ENCODE peak calls at places on chromosomes 16 and 17, in five cellular contexts. One of them, this sample, is unnamed.

GRCh38 chr16:88736496-88736895 is 30.2 kb downstream of the CTU2 start:
- ATAC-seq in activated naive CD4-positive, alpha-beta T cell treated with anti-CD3 and anti-CD28 coated beads, Interleukin-2, amount 50 U/mL, for 72 hours: no peak
- ATAC-seq in CD4-positive, CD25-positive, alpha-beta regulatory T cell: no peak
- ATAC-seq in heart left ventricle: no peak
- ATAC-seq in PC-3: no peak
- ATAC-seq in this sample: no peak

GRCh38 chr17:32504166-32504990 is 17.6 kb downstream of the CDK5R1 start:
- ATAC-seq in heart left ventricle: peak
- ATAC-seq in activated naive CD4-positive, alpha-beta T cell treated with anti-CD3 and anti-CD28 coated beads, Interleukin-2, amount 50 U/mL, for 72 hours: peak
- ATAC-seq in PC-3: peak
- ATAC-seq in CD4-positive, CD25-positive, alpha-beta regulatory T cell: no peak
- ATAC-seq in this sample: no peak

GRCh38 chr16:68434654-68435210 is 13.6 kb downstream of the SMPD3 start:
- ATAC-seq in activated naive CD4-positive, alpha-beta T cell treated with anti-CD3 and anti-CD28 coated beads, Interleukin-2, amount 50 U/mL, for 72 hours: no peak
- ATAC-seq in PC-3: peak
- ATAC-seq in heart left ventricle: no peak
- ATAC-seq in CD4-positive, CD25-positive, alpha-beta regulatory T cell: no peak
- ATAC-seq in this sample: no peak

GRCh38 chr17:17805575-17805974 is 31.2 kb downstream of the SREBF1 start:
- ATAC-seq in activated naive CD4-positive, alpha-beta T cell treated with anti-CD3 and anti-CD28 coated beads, Interleukin-2, amount 50 U/mL, for 72 hours: no peak
- ATAC-seq in heart left ventricle: peak
- ATAC-seq in CD4-positive, CD25-positive, alpha-beta regulatory T cell: no peak
- ATAC-seq in PC-3: no peak
- ATAC-seq in this sample: no peak

GRCh38 chr17:64085650-64086005 is 44.3 kb downstream of the ERN1 start:
- ATAC-seq in CD4-positive, CD25-positive, alpha-beta regulatory T cell: no peak
- ATAC-seq in heart left ventricle: peak
- ATAC-seq in PC-3: no peak
- ATAC-seq in activated naive CD4-positive, alpha-beta T cell treated with anti-CD3 and anti-CD28 coated beads, Interleukin-2, amount 50 U/mL, for 72 hours: peak
- ATAC-seq in this sample: no peak

GRCh38 chr17:3910420-3911270 is 5.6 kb downstream of the P2RX1 start:
- ATAC-seq in PC-3: no peak
- ATAC-seq in heart left ventricle: no peak
- ATAC-seq in activated naive CD4-positive, alpha-beta T cell treated with anti-CD3 and anti-CD28 coated beads, Interleukin-2, amount 50 U/mL, for 72 hours: no peak
- ATAC-seq in CD4-positive, CD25-positive, alpha-beta regulatory T cell: no peak
- ATAC-seq in this sample: no peak

GRCh38 chr17:62648247-62648953 is 20.9 kb downstream of the MRC2 start:
- ATAC-seq in heart left ventricle: peak
- ATAC-seq in activated naive CD4-positive, alpha-beta T cell treated with anti-CD3 and anti-CD28 coated beads, Interleukin-2, amount 50 U/mL, for 72 hours: no peak
- ATAC-seq in CD4-positive, CD25-positive, alpha-beta regulatory T cell: no peak
- ATAC-seq in PC-3: no peak
- ATAC-seq in this sample: no peak

GRCh38 chr16:72925631-72925979 is 122.3 kb downstream of the ZFHX3 start:
- ATAC-seq in CD4-positive, CD25-positive, alpha-beta regulatory T cell: no peak
- ATAC-seq in activated naive CD4-positive, alpha-beta T cell treated with anti-CD3 and anti-CD28 coated beads, Interleukin-2, amount 50 U/mL, for 72 hours: no peak
- ATAC-seq in PC-3: no peak
- ATAC-seq in heart left ventricle: no peak
- ATAC-seq in this sample: no peak

GRCh38 chr17:83091257-83092141 is 12.1 kb downstream of the METRNL start:
- ATAC-seq in heart left ventricle: peak
- ATAC-seq in CD4-positive, CD25-positive, alpha-beta regulatory T cell: no peak
- ATAC-seq in PC-3: no peak
- ATAC-seq in activated naive CD4-positive, alpha-beta T cell treated with anti-CD3 and anti-CD28 coated beads, Interleukin-2, amount 50 U/mL, for 72 hours: no peak
- ATAC-seq in this sample: peak

GRCh38 chr17:50107790-50108414 is 12.8 kb downstream of the PDK2 start:
- ATAC-seq in PC-3: peak
- ATAC-seq in CD4-positive, CD25-positive, alpha-beta regulatory T cell: no peak
- ATAC-seq in heart left ventricle: no peak
- ATAC-seq in activated naive CD4-positive, alpha-beta T cell treated with anti-CD3 and anti-CD28 coated beads, Interleukin-2, amount 50 U/mL, for 72 hours: peak
- ATAC-seq in this sample: no peak

GRCh38 chr17:54102246-54102645 is 279.5 kb downstream of the KIF2B start:
- ATAC-seq in activated naive CD4-positive, alpha-beta T cell treated with anti-CD3 and anti-CD28 coated beads, Interleukin-2, amount 50 U/mL, for 72 hours: no peak
- ATAC-seq in heart left ventricle: no peak
- ATAC-seq in CD4-positive, CD25-positive, alpha-beta regulatory T cell: no peak
- ATAC-seq in PC-3: no peak
- ATAC-seq in this sample: no peak

GRCh38 chr16:86882586-86883280 is 304.4 kb downstream of the FOXL1 start:
- ATAC-seq in activated naive CD4-positive, alpha-beta T cell treated with anti-CD3 and anti-CD28 coated beads, Interleukin-2, amount 50 U/mL, for 72 hours: no peak
- ATAC-seq in CD4-positive, CD25-positive, alpha-beta regulatory T cell: no peak
- ATAC-seq in heart left ventricle: peak
- ATAC-seq in PC-3: peak
- ATAC-seq in this sample: no peak

GRCh38 chr16:90008708-90009145 is 10.5 kb downstream of the DBNDD1 start:
- ATAC-seq in heart left ventricle: no peak
- ATAC-seq in PC-3: no peak
- ATAC-seq in activated naive CD4-positive, alpha-beta T cell treated with anti-CD3 and anti-CD28 coated beads, Interleukin-2, amount 50 U/mL, for 72 hours: peak
- ATAC-seq in CD4-positive, CD25-positive, alpha-beta regulatory T cell: peak
- ATAC-seq in this sample: no peak

GRCh38 chr16:87921236-87921773 is 15.0 kb downstream of the CA5A start:
- ATAC-seq in CD4-positive, CD25-positive, alpha-beta regulatory T cell: no peak
- ATAC-seq in PC-3: no peak
- ATAC-seq in heart left ventricle: no peak
- ATAC-seq in activated naive CD4-positive, alpha-beta T cell treated with anti-CD3 and anti-CD28 coated beads, Interleukin-2, amount 50 U/mL, for 72 hours: no peak
- ATAC-seq in this sample: no peak

GRCh38 chr17:66652840-66653507 is 181.9 kb upstream of the CACNG5 start:
- ATAC-seq in PC-3: peak
- ATAC-seq in activated naive CD4-positive, alpha-beta T cell treated with anti-CD3 and anti-CD28 coated beads, Interleukin-2, amount 50 U/mL, for 72 hours: peak
- ATAC-seq in heart left ventricle: no peak
- ATAC-seq in CD4-positive, CD25-positive, alpha-beta regulatory T cell: no peak
- ATAC-seq in this sample: no peak

GRCh38 chr17:38693700-38694329 is 11.3 kb upstream of the MLLT6 start:
- ATAC-seq in PC-3: no peak
- ATAC-seq in activated naive CD4-positive, alpha-beta T cell treated with anti-CD3 and anti-CD28 coated beads, Interleukin-2, amount 50 U/mL, for 72 hours: no peak
- ATAC-seq in heart left ventricle: peak
- ATAC-seq in CD4-positive, CD25-positive, alpha-beta regulatory T cell: no peak
- ATAC-seq in this sample: peak

GRCh38 chr17:44541884-44542581 is 15.3 kb upstream of the FZD2 start:
- ATAC-seq in activated naive CD4-positive, alpha-beta T cell treated with anti-CD3 and anti-CD28 coated beads, Interleukin-2, amount 50 U/mL, for 72 hours: no peak
- ATAC-seq in CD4-positive, CD25-positive, alpha-beta regulatory T cell: no peak
- ATAC-seq in heart left ventricle: no peak
- ATAC-seq in PC-3: no peak
- ATAC-seq in this sample: no peak